ENCODE peak calls at places on chromosomes 4 and X, in nine cellular contexts. One of them, this sample, is unnamed.

GRCh38 chrX:12702509-12703091 is 88.6 kb upstream of the PRPS2 start:
- DNase-seq in esophagus squamous epithelium: no peak
- DNase-seq in CD4-positive, alpha-beta memory T cell: no peak
- DNase-seq in psoas muscle: no peak
- DNase-seq in activated T-cell treated with anti-CD3 and anti-CD28 coated beads, Interleukin-2, amount 50 U/mL, for 4 hours: no peak
- DNase-seq in heart right ventricle: no peak
- DNase-seq in Caki2: no peak
- DNase-seq in lower lobe of right lung: no peak
- DNase-seq in midbrain: no peak
- DNase-seq in this sample: peak

GRCh38 chrX:40176256-40176978 is 78.7 kb upstream of the BCOR start:
- DNase-seq in activated T-cell treated with anti-CD3 and anti-CD28 coated beads, Interleukin-2, amount 50 U/mL, for 4 hours: peak
- DNase-seq in midbrain: peak
- DNase-seq in lower lobe of right lung: peak
- DNase-seq in CD4-positive, alpha-beta memory T cell: peak
- DNase-seq in psoas muscle: peak
- DNase-seq in esophagus squamous epithelium: peak
- DNase-seq in heart right ventricle: peak
- DNase-seq in Caki2: no peak
- DNase-seq in this sample: peak

GRCh38 chr4:32268949-32269348 is 1548.8 kb downstream of the PCDH7 start:
- DNase-seq in esophagus squamous epithelium: no peak
- DNase-seq in activated T-cell treated with anti-CD3 and anti-CD28 coated beads, Interleukin-2, amount 50 U/mL, for 4 hours: no peak
- DNase-seq in CD4-positive, alpha-beta memory T cell: no peak
- DNase-seq in heart right ventricle: no peak
- DNase-seq in midbrain: no peak
- DNase-seq in lower lobe of right lung: no peak
- DNase-seq in Caki2: peak
- DNase-seq in psoas muscle: no peak
- DNase-seq in this sample: peak

GRCh38 chr4:86927843-86928395 is 6.9 kb upstream of the AFF1 start:
- DNase-seq in activated T-cell treated with anti-CD3 and anti-CD28 coated beads, Interleukin-2, amount 50 U/mL, for 4 hours: no peak
- DNase-seq in lower lobe of right lung: no peak
- DNase-seq in esophagus squamous epithelium: no peak
- DNase-seq in midbrain: no peak
- DNase-seq in Caki2: peak
- DNase-seq in CD4-positive, alpha-beta memory T cell: no peak
- DNase-seq in psoas muscle: no peak
- DNase-seq in heart right ventricle: no peak
- DNase-seq in this sample: peak

GRCh38 chr4:11105715-11106114 is 323.0 kb downstream of the HS3ST1 start:
- DNase-seq in activated T-cell treated with anti-CD3 and anti-CD28 coated beads, Interleukin-2, amount 50 U/mL, for 4 hours: no peak
- DNase-seq in heart right ventricle: no peak
- DNase-seq in lower lobe of right lung: no peak
- DNase-seq in esophagus squamous epithelium: no peak
- DNase-seq in CD4-positive, alpha-beta memory T cell: no peak
- DNase-seq in Caki2: no peak
- DNase-seq in midbrain: no peak
- DNase-seq in psoas muscle: no peak
- DNase-seq in this sample: peak

GRCh38 chr4:3572363-3572762 is 40.1 kb upstream of the LRPAP1 start:
- DNase-seq in lower lobe of right lung: no peak
- DNase-seq in Caki2: no peak
- DNase-seq in CD4-positive, alpha-beta memory T cell: no peak
- DNase-seq in psoas muscle: no peak
- DNase-seq in activated T-cell treated with anti-CD3 and anti-CD28 coated beads, Interleukin-2, amount 50 U/mL, for 4 hours: no peak
- DNase-seq in esophagus squamous epithelium: no peak
- DNase-seq in midbrain: no peak
- DNase-seq in heart right ventricle: no peak
- DNase-seq in this sample: no peak

GRCh38 chrX:100368167-100368566 is 41.9 kb downstream of the PCDH19 start:
- DNase-seq in esophagus squamous epithelium: no peak
- DNase-seq in midbrain: no peak
- DNase-seq in Caki2: peak
- DNase-seq in CD4-positive, alpha-beta memory T cell: no peak
- DNase-seq in psoas muscle: no peak
- DNase-seq in lower lobe of right lung: no peak
- DNase-seq in heart right ventricle: no peak
- DNase-seq in activated T-cell treated with anti-CD3 and anti-CD28 coated beads, Interleukin-2, amount 50 U/mL, for 4 hours: no peak
- DNase-seq in this sample: peak

GRCh38 chrX:107675823-107676555 is 47.7 kb downstream of the PRPS1 start:
- DNase-seq in esophagus squamous epithelium: no peak
- DNase-seq in Caki2: no peak
- DNase-seq in CD4-positive, alpha-beta memory T cell: peak
- DNase-seq in activated T-cell treated with anti-CD3 and anti-CD28 coated beads, Interleukin-2, amount 50 U/mL, for 4 hours: no peak
- DNase-seq in midbrain: peak
- DNase-seq in heart right ventricle: no peak
- DNase-seq in lower lobe of right lung: peak
- DNase-seq in psoas muscle: peak
- DNase-seq in this sample: peak

This sample was measured in M059J.